ENCODE peak calls at places on chromosomes 13 and 19, in nine cellular contexts. One of them, this sample, is unnamed. For H3K4me1 and H3K36me3, the result is how much of the 10 kb centered on the place peaks cover.

GRCh38 chr19:22604571-22605274 is 29.4 kb upstream of the ZNF492 start:
- DNase-seq in esophagus squamous epithelium: no peak
- DNase-seq in IMR-90: no peak
- DNase-seq in prostate gland: no peak
- DNase-seq in mesendoderm: no peak
- DNase-seq in naive thymus-derived CD4-positive, alpha-beta T cell: no peak
- DNase-seq in cardiac muscle cell: no peak
- DNase-seq in K562: no peak
- DNase-seq in Panc1: no peak
- DNase-seq in this sample: no peak

GRCh38 chr19:54096642-54097106 is 3.9 kb downstream of the OSCAR start:
- DNase-seq in esophagus squamous epithelium: no peak
- DNase-seq in IMR-90: peak
- DNase-seq in prostate gland: no peak
- DNase-seq in mesendoderm: peak
- DNase-seq in naive thymus-derived CD4-positive, alpha-beta T cell: peak
- DNase-seq in cardiac muscle cell: peak
- DNase-seq in K562: peak
- DNase-seq in Panc1: no peak
- DNase-seq in this sample: no peak

GRCh38 chr13:40660270-40660669 is 6.2 kb downstream of the FOXO1 start:
- DNase-seq in esophagus squamous epithelium: no peak
- DNase-seq in IMR-90: no peak
- DNase-seq in prostate gland: no peak
- DNase-seq in mesendoderm: no peak
- DNase-seq in naive thymus-derived CD4-positive, alpha-beta T cell: no peak
- DNase-seq in cardiac muscle cell: peak
- DNase-seq in K562: no peak
- DNase-seq in Panc1: no peak
- DNase-seq in this sample: no peak

GRCh38 chr13:26325876-26326275 is 71.9 kb downstream of the CDK8 start:
- DNase-seq in esophagus squamous epithelium: no peak
- DNase-seq in IMR-90: peak
- DNase-seq in prostate gland: no peak
- DNase-seq in mesendoderm: no peak
- DNase-seq in naive thymus-derived CD4-positive, alpha-beta T cell: no peak
- DNase-seq in cardiac muscle cell: no peak
- DNase-seq in K562: no peak
- DNase-seq in Panc1: no peak
- DNase-seq in this sample: no peak

GRCh38 chr19:42122691-42123607 is 9.3 kb downstream of the POU2F2 start:
- DNase-seq in esophagus squamous epithelium: no peak
- DNase-seq in IMR-90: no peak
- DNase-seq in prostate gland: no peak
- DNase-seq in mesendoderm: no peak
- DNase-seq in naive thymus-derived CD4-positive, alpha-beta T cell: no peak
- DNase-seq in cardiac muscle cell: no peak
- DNase-seq in K562: no peak
- DNase-seq in Panc1: no peak
- DNase-seq in this sample: no peak

GRCh38 chr19:6425732-6426686 is 1.4 kb upstream of the KHSRP start:
- DNase-seq in esophagus squamous epithelium: no peak
- DNase-seq in IMR-90: no peak
- DNase-seq in prostate gland: no peak
- DNase-seq in mesendoderm: peak
- DNase-seq in naive thymus-derived CD4-positive, alpha-beta T cell: no peak
- DNase-seq in cardiac muscle cell: no peak
- DNase-seq in K562: no peak
- DNase-seq in Panc1: no peak
- DNase-seq in this sample: no peak

GRCh38 chr13:46374710-46375109 is 12.3 kb downstream of the RUBCNL start:
- DNase-seq in esophagus squamous epithelium: no peak
- DNase-seq in IMR-90: no peak
- DNase-seq in prostate gland: no peak
- DNase-seq in mesendoderm: no peak
- DNase-seq in naive thymus-derived CD4-positive, alpha-beta T cell: no peak
- DNase-seq in cardiac muscle cell: no peak
- DNase-seq in K562: no peak
- DNase-seq in Panc1: no peak
- DNase-seq in this sample: no peak

GRCh38 chr19:48530044-48530720 is 18.5 kb upstream of the LMTK3 start:
- DNase-seq in esophagus squamous epithelium: no peak
- DNase-seq in IMR-90: no peak
- DNase-seq in prostate gland: no peak
- DNase-seq in mesendoderm: no peak
- DNase-seq in naive thymus-derived CD4-positive, alpha-beta T cell: no peak
- DNase-seq in cardiac muscle cell: no peak
- DNase-seq in K562: no peak
- DNase-seq in Panc1: no peak
- DNase-seq in this sample: no peak

GRCh38 chr13:30802953-30803478 is 67.7 kb downstream of the ALOX5AP start:
- DNase-seq in esophagus squamous epithelium: peak
- DNase-seq in IMR-90: peak
- DNase-seq in prostate gland: peak
- DNase-seq in mesendoderm: peak
- DNase-seq in naive thymus-derived CD4-positive, alpha-beta T cell: peak
- DNase-seq in cardiac muscle cell: peak
- DNase-seq in K562: peak
- DNase-seq in Panc1: no peak
- DNase-seq in this sample: peak

GRCh38 chr13:102089177-102089576 is 312.7 kb downstream of the FGF14 start:
- DNase-seq in esophagus squamous epithelium: no peak
- DNase-seq in IMR-90: no peak
- DNase-seq in prostate gland: no peak
- DNase-seq in mesendoderm: peak
- DNase-seq in naive thymus-derived CD4-positive, alpha-beta T cell: no peak
- DNase-seq in cardiac muscle cell: no peak
- DNase-seq in K562: no peak
- DNase-seq in Panc1: no peak
- DNase-seq in this sample: no peak

GRCh38 chr19:30785728-30786127 is 413.5 kb downstream of the ZNF536 start:
- DNase-seq in esophagus squamous epithelium: no peak
- DNase-seq in IMR-90: no peak
- DNase-seq in prostate gland: no peak
- DNase-seq in mesendoderm: peak
- DNase-seq in naive thymus-derived CD4-positive, alpha-beta T cell: no peak
- DNase-seq in cardiac muscle cell: no peak
- DNase-seq in K562: no peak
- DNase-seq in Panc1: no peak
- DNase-seq in this sample: no peak

GRCh38 chr13:110387451-110388140 is 80.5 kb downstream of the COL4A2 start:
- DNase-seq in esophagus squamous epithelium: no peak
- DNase-seq in IMR-90: peak
- DNase-seq in prostate gland: peak
- DNase-seq in mesendoderm: peak
- DNase-seq in naive thymus-derived CD4-positive, alpha-beta T cell: no peak
- DNase-seq in cardiac muscle cell: peak
- DNase-seq in K562: no peak
- DNase-seq in Panc1: no peak
- DNase-seq in this sample: no peak

GRCh38 chr19:52889931-52890330 is 7.5 kb downstream of the ZNF320 start:
- DNase-seq in esophagus squamous epithelium: no peak
- DNase-seq in IMR-90: no peak
- DNase-seq in prostate gland: no peak
- DNase-seq in mesendoderm: peak
- DNase-seq in naive thymus-derived CD4-positive, alpha-beta T cell: no peak
- DNase-seq in cardiac muscle cell: no peak
- DNase-seq in K562: no peak
- DNase-seq in Panc1: no peak
- DNase-seq in this sample: no peak

GRCh38 chr13:107025991-107026390 is 458.1 kb upstream of the ARGLU1 start:
- DNase-seq in esophagus squamous epithelium: no peak
- DNase-seq in IMR-90: peak
- DNase-seq in prostate gland: peak
- DNase-seq in mesendoderm: peak
- DNase-seq in naive thymus-derived CD4-positive, alpha-beta T cell: no peak
- DNase-seq in cardiac muscle cell: peak
- DNase-seq in K562: no peak
- DNase-seq in Panc1: no peak
- DNase-seq in this sample: peak

GRCh38 chr13:44609137-44609536 is 33.0 kb upstream of the TSC22D1 start:
- DNase-seq in esophagus squamous epithelium: no peak
- DNase-seq in IMR-90: no peak
- DNase-seq in prostate gland: no peak
- DNase-seq in mesendoderm: peak
- DNase-seq in naive thymus-derived CD4-positive, alpha-beta T cell: no peak
- DNase-seq in cardiac muscle cell: no peak
- DNase-seq in K562: no peak
- DNase-seq in Panc1: no peak
- DNase-seq in this sample: no peak

GRCh38 chr19:18847516-18848463 is 16.0 kb downstream of the UPF1 start:
- DNase-seq in esophagus squamous epithelium: no peak
- DNase-seq in IMR-90: no peak
- DNase-seq in prostate gland: no peak
- DNase-seq in mesendoderm: no peak
- DNase-seq in naive thymus-derived CD4-positive, alpha-beta T cell: no peak
- DNase-seq in cardiac muscle cell: peak
- DNase-seq in K562: no peak
- DNase-seq in Panc1: no peak
- DNase-seq in this sample: no peak

GRCh38 chr19:55173717-55174409 is 6.2 kb downstream of the SYT5 start:
- DNase-seq in esophagus squamous epithelium: no peak
- DNase-seq in IMR-90: peak
- DNase-seq in prostate gland: no peak
- DNase-seq in mesendoderm: peak
- DNase-seq in naive thymus-derived CD4-positive, alpha-beta T cell: no peak
- DNase-seq in cardiac muscle cell: peak
- DNase-seq in K562: peak
- DNase-seq in Panc1: peak
- DNase-seq in this sample: no peak

GRCh38 chr19:54462713-54463530 is 656 bp downstream of the LENG9 start:
- DNase-seq in esophagus squamous epithelium: no peak
- DNase-seq in IMR-90: peak
- DNase-seq in prostate gland: peak
- DNase-seq in mesendoderm: peak
- DNase-seq in naive thymus-derived CD4-positive, alpha-beta T cell: peak
- DNase-seq in cardiac muscle cell: peak
- DNase-seq in K562: peak
- DNase-seq in Panc1: no peak
- DNase-seq in this sample: no peak

GRCh38 chr19:46386151-46386550 is 27.2 kb downstream of the CCDC8 start:
- DNase-seq in esophagus squamous epithelium: no peak
- DNase-seq in IMR-90: no peak
- DNase-seq in prostate gland: no peak
- DNase-seq in mesendoderm: no peak
- DNase-seq in naive thymus-derived CD4-positive, alpha-beta T cell: no peak
- DNase-seq in cardiac muscle cell: no peak
- DNase-seq in K562: no peak
- DNase-seq in Panc1: no peak
- DNase-seq in this sample: no peak

DNA sequence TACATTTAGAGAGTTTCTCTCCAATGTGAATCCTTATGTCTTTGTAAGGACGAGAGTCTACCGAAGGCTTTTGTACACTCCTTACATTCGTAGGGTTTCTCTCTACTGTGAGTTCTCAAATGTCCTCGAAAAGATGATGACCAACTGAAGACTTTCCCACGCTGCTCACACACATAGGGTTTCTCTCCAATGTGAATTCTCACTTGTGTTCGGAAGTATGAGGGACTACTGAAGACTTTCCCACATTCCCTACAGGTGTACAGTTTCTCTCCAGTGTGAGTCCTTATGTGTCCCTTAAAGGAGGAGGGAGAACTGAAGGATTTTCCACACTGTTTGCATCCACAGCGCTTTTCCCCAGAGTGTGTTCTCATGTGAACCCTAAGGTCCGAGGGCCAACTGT is 4.0 kb upstream of the ZNF57 start:
- DNase-seq in esophagus squamous epithelium: no peak
- DNase-seq in IMR-90: no peak
- DNase-seq in prostate gland: no peak
- DNase-seq in mesendoderm: no peak
- DNase-seq in naive thymus-derived CD4-positive, alpha-beta T cell: no peak
- DNase-seq in cardiac muscle cell: no peak
- DNase-seq in K562: no peak
- DNase-seq in Panc1: no peak
- DNase-seq in this sample: no peak
- H3K4me3 ChIP-seq in esophagus squamous epithelium: no peak
- H3K4me3 ChIP-seq in IMR-90: no peak
- H3K4me3 ChIP-seq in prostate gland: no peak
- H3K4me3 ChIP-seq in mesendoderm: no peak
- H3K4me3 ChIP-seq in naive thymus-derived CD4-positive, alpha-beta T cell: no peak
- H3K4me3 ChIP-seq in cardiac muscle cell: no peak
- H3K4me3 ChIP-seq in K562: no peak
- H3K4me3 ChIP-seq in Panc1: no peak
- H3K4me3 ChIP-seq in this sample: no peak

GRCh38 chr19:14516048-14516534 is 2.1 kb downstream of the DNAJB1 start:
- DNase-seq in esophagus squamous epithelium: no peak
- DNase-seq in IMR-90: no peak
- DNase-seq in prostate gland: peak
- DNase-seq in mesendoderm: no peak
- DNase-seq in naive thymus-derived CD4-positive, alpha-beta T cell: no peak
- DNase-seq in cardiac muscle cell: no peak
- DNase-seq in K562: no peak
- DNase-seq in Panc1: no peak
- DNase-seq in this sample: no peak
- H3K4me1 ChIP-seq in esophagus squamous epithelium: under half
- H3K4me1 ChIP-seq in IMR-90: under half
- H3K4me1 ChIP-seq in prostate gland: under half
- H3K4me1 ChIP-seq in mesendoderm: under half
- H3K4me1 ChIP-seq in naive thymus-derived CD4-positive, alpha-beta T cell: under half
- H3K4me1 ChIP-seq in cardiac muscle cell: under half
- H3K4me1 ChIP-seq in K562: under half
- H3K4me1 ChIP-seq in Panc1: under half
- H3K4me1 ChIP-seq in this sample: under half

DNA sequence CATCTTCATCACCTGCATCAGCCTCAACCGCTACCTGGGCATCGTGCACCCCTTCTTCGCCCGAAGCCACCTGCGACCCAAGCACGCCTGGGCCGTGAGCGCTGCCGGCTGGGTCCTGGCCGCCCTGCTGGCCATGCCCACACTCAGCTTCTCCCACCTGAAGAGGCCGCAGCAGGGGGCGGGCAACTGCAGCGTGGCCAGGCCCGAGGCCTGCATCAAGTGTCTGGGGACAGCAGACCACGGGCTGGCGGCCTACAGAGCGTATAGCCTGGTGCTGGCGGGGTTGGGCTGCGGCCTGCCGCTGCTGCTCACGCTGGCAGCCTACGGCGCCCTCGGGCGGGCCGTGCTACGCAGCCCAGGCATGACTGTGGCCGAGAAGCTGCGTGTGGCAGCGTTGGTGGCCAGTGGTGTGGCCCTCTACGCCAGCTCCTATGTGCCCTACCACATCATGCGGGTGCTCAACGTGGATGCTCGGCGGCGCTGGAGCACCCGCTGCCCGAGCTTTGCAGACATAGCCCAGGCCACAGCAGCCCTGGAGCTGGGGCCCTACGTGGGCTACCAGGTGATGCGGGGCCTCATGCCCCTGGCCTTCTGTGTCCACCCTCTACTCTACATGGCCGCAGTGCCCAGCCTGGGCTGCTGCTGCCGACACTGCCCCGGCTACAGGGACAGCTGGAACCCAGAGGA is 2.6 kb downstream of the P2RY11 start:
- DNase-seq in esophagus squamous epithelium: no peak
- DNase-seq in IMR-90: no peak
- DNase-seq in prostate gland: no peak
- DNase-seq in mesendoderm: peak
- DNase-seq in naive thymus-derived CD4-positive, alpha-beta T cell: no peak
- DNase-seq in cardiac muscle cell: no peak
- DNase-seq in K562: peak
- DNase-seq in Panc1: no peak
- DNase-seq in this sample: no peak
- H3K36me3 ChIP-seq in esophagus squamous epithelium: half or more
- H3K36me3 ChIP-seq in IMR-90: half or more
- H3K36me3 ChIP-seq in prostate gland: under half
- H3K36me3 ChIP-seq in mesendoderm: under half
- H3K36me3 ChIP-seq in naive thymus-derived CD4-positive, alpha-beta T cell: under half
- H3K36me3 ChIP-seq in cardiac muscle cell: half or more
- H3K36me3 ChIP-seq in K562: half or more
- H3K36me3 ChIP-seq in Panc1: under half
- H3K36me3 ChIP-seq in this sample: under half

GRCh38 chr19:16957151-16957662 is 68.4 kb downstream of the F2RL3 start:
- DNase-seq in esophagus squamous epithelium: no peak
- DNase-seq in IMR-90: no peak
- DNase-seq in prostate gland: peak
- DNase-seq in mesendoderm: no peak
- DNase-seq in naive thymus-derived CD4-positive, alpha-beta T cell: no peak
- DNase-seq in cardiac muscle cell: peak
- DNase-seq in K562: no peak
- DNase-seq in Panc1: no peak
- DNase-seq in this sample: peak
- H3K4me3 ChIP-seq in esophagus squamous epithelium: no peak
- H3K4me3 ChIP-seq in IMR-90: no peak
- H3K4me3 ChIP-seq in prostate gland: no peak
- H3K4me3 ChIP-seq in mesendoderm: no peak
- H3K4me3 ChIP-seq in naive thymus-derived CD4-positive, alpha-beta T cell: no peak
- H3K4me3 ChIP-seq in cardiac muscle cell: no peak
- H3K4me3 ChIP-seq in K562: no peak
- H3K4me3 ChIP-seq in Panc1: no peak
- H3K4me3 ChIP-seq in this sample: peak

This sample was measured in breast epithelium.